ENCODE peak calls at places on chromosomes 6 and 20, in four cellular contexts. N is HepG2; M is mucosa of descending colon; T is CD8-positive, alpha-beta T cell. X is an unnamed sample.

GRCh38 chr6:113616875-113617274 is 240.3 kb upstream of the MARCKS start:
- DNase-seq in N (no peak), T (no peak), M (no peak), X (no peak)

GRCh38 chr6:2875840-2876207 is 27.3 kb downstream of the SERPINB9 start:
- DNase-seq in N (no peak), M (peak; percentile 82), T (peak; percentile 51), X (no peak)

GRCh38 chr6:34152042-34152524 is 6.2 kb upstream of the GRM4 start:
- DNase-seq in T (no peak), M (peak; percentile 3), N (no peak), X (no peak)

GRCh38 chr6:113995632-113996031 is 24.7 kb upstream of the HDAC2 start:
- DNase-seq in N (peak; percentile 19), T (no peak), M (peak; percentile 56), X (peak; percentile 60)

GRCh38 chr6:137095651-137096238 is 51.0 kb upstream of the IL20RA start:
- DNase-seq in N (no peak), M (no peak), T (no peak), X (no peak)

GRCh38 chr6:158787395-158787794 is 31.8 kb downstream of the EZR start:
- DNase-seq in T (no peak), M (no peak), N (no peak), X (no peak)

GRCh38 chr20:32810941-32811340 is 8.8 kb upstream of the MAPRE1 start:
- DNase-seq in M (no peak), T (no peak), N (no peak), X (no peak)

GRCh38 chr6:109795994-109796555 is 105.0 kb downstream of the FIG4 start:
- DNase-seq in T (no peak), N (no peak), M (no peak), X (no peak)

GRCh38 chr6:34383171-34383631 is 9.3 kb downstream of the NUDT3 start:
- DNase-seq in N (peak; percentile 26), M (no peak), T (no peak), X (no peak)

GRCh38 chr6:57313711-57314471 is 3.5 kb upstream of the PRIM2 start:
- DNase-seq in N (no peak), M (no peak), T (no peak), X (peak; percentile 94)

GRCh38 chr6:7431241-7431593 is 41.6 kb downstream of the RIOK1 start:
- DNase-seq in T (no peak), M (no peak), N (no peak), X (no peak)

GRCh38 chr6:84771732-84772131 is 7.3 kb upstream of the TBX18 start:
- DNase-seq in T (no peak), N (no peak), M (no peak), X (no peak)

GRCh38 chr6:32244270-32244669 is 20.4 kb upstream of the NOTCH4 start:
- DNase-seq in T (no peak), M (no peak), N (no peak), X (no peak)

GRCh38 chr6:110575910-110576463 is 99.6 kb upstream of the SLC22A16 start:
- DNase-seq in T (no peak), N (no peak), M (no peak), X (no peak)

GRCh38 chr6:122998403-122998965 is 2.4 kb downstream of the CLVS2 start:
- DNase-seq in M (no peak), T (no peak), N (no peak), X (no peak)

GRCh38 chr20:62805711-62806382 is 1.2 kb downstream of the OGFR start:
- DNase-seq in N (peak; percentile 90), T (no peak), M (peak; percentile 76), X (no peak)

GRCh38 chr20:35738410-35739179 is 3.5 kb downstream of the RBM39 start:
- DNase-seq in N (no peak), M (no peak), T (no peak), X (no peak)

GRCh38 chr20:35739294-35740163 is 2.5 kb downstream of the RBM39 start:
- DNase-seq in T (no peak), M (no peak), N (peak; percentile 57), X (no peak)

GRCh38 chr20:35741892-35742740 is at the start of gene RBM39:
- DNase-seq in M (peak; percentile 99), T (peak; percentile 97), N (peak; percentile 100), X (peak; percentile 99)

GRCh38 chr20:35743693-35744491 is 1.8 kb upstream of the RBM39 start:
- DNase-seq in M (peak; percentile 62), N (peak; percentile 79), T (no peak), X (no peak)

GRCh38 chr20:35742741-35743523 is 872 bp upstream of the RBM39 start:
- DNase-seq in N (peak; percentile 69), T (no peak), M (no peak), X (no peak)
- TF ChIP-seq CTCF in N (no peak), T (no peak), M (no peak), X (no peak)

GRCh38 chr6:149861603-149862423 is 2.3 kb downstream of the LRP11 start:
- DNase-seq in N (no peak), T (no peak), M (no peak), X (no peak)

GRCh38 chr6:149860834-149861602 is 3.1 kb downstream of the LRP11 start:
- DNase-seq in N (peak; percentile 95), T (no peak), M (no peak), X (no peak)

GRCh38 chr6:149859938-149860337 is 4.2 kb downstream of the LRP11 start:
- DNase-seq in N (peak; percentile 52), M (no peak), T (no peak), X (no peak)

GRCh38 chr6:149859368-149859767 is 4.8 kb downstream of the LRP11 start:
- DNase-seq in T (no peak), M (no peak), N (peak; percentile 90), X (no peak)

GRCh38 chr6:149860513-149860833 is 3.7 kb downstream of the LRP11 start:
- DNase-seq in M (no peak), T (no peak), N (no peak), X (no peak)
- H3K4me3 ChIP-seq in M (no peak overlapping the region), T (no peak overlapping the region), N (peak overlapping the region; percentile 93), X (no peak overlapping the region)

GRCh38 chr6:45081634-45082033 is 246.5 kb upstream of the RUNX2 start:
- DNase-seq in T (no peak), N (no peak), M (no peak), X (no peak)

GRCh38 chr6:45082091-45082490 is 246.0 kb upstream of the RUNX2 start:
- DNase-seq in M (no peak), N (no peak), T (no peak), X (no peak)

GRCh38 chr6:45092135-45092534 is 236.0 kb upstream of the RUNX2 start:
- DNase-seq in M (no peak), T (no peak), N (no peak), X (no peak)

GRCh38 chr6:45084257-45084656 is 243.9 kb upstream of the RUNX2 start:
- DNase-seq in T (no peak), M (no peak), N (no peak), X (no peak)

GRCh38 chr6:45086685-45087084 is 241.4 kb upstream of the RUNX2 start:
- DNase-seq in M (no peak), T (no peak), N (no peak), X (no peak)
- TF ChIP-seq CTCF in M (no peak), T (no peak), N (no peak), X (peak; percentile 14)

DNA sequence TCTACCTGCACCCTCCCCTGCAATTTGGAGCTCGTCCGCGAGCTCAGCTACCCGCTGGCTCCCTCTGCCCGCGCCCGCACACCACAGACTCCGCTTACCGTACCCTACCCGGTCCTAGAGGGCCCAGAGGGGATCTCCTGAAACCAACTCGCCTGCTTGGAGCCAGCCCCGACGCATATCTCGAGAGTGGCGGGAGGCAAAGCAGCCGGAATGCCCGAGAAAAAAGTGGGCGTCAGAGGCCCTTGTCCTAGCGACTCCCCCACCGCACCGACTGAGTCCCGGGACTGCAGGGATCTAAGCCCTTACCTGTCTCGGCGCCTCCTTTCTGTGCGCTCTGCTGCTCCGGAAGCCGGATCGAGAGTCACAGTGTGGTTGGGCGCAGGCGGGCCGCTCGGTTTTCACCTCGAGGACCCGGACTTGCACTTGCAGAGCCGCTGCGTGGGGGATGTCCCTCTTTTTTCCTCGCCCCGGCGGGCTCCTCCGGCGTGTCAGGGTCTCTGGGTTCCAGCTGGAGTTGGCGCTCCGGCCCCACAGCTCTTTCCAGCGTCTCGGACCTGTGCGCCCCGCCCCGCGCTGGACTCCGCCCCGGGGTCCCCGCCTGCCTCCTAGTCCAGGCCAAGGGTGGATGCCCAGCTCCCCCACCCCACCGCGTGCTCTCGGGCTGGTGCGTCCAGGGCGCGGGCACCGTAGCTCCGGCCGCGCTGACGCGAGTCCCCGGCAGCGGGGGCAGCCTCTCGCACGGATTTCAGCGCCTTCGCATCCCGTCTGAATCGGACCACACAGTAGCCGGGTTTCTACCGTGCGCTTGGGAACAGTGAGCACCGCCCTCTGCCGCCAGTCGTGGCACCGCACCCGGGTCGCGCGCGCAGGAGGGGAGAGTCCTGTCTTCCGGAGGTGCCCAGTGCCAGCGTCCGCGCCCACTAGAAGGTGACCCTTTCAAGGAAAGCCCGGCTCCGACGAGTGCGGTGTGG is at the start of gene PROKR2:
- DNase-seq in N (no peak), M (no peak), T (no peak), X (no peak)
- H3K4me3 ChIP-seq in N (peak within 1 kb of the TSS; percentile 29), M (no peak within 1 kb of the TSS), T (no peak within 1 kb of the TSS), X (no peak within 1 kb of the TSS)